ENCODE peak calls at places on chromosomes 1 and 21, in nine cellular contexts. X, F, H, Y, P, E, Q, J and K are unnamed samples.

GRCh38 chr1:228791782-228792181 is 56.5 kb downstream of the RHOU start:
- DNase-seq in E (no peak), H (no peak), J (no peak), Y (no peak), Q (no peak), P (no peak), X (no peak), F (no peak), K (no peak)

GRCh38 chr1:246687002-246687401 is 37.2 kb upstream of the SCCPDH start:
- DNase-seq in X (no peak), Q (no peak), F (no peak), P (no peak), E (no peak), H (no peak), J (no peak), Y (no peak), K (no peak)

GRCh38 chr1:42173961-42174715 is 9.6 kb upstream of the GUCA2A start:
- DNase-seq in Y (no peak), F (no peak), P (no peak), E (no peak), X (no peak), Q (peak; percentile 20), J (no peak), H (no peak), K (peak; percentile 92)

GRCh38 chr1:147897030-147897756 is 5.4 kb upstream of the GJA8 start:
- DNase-seq in Q (no peak), Y (no peak), F (no peak), X (no peak), J (no peak), P (no peak), E (no peak), H (no peak), K (no peak)

GRCh38 chr1:230167419-230167852 is 100.4 kb downstream of the GALNT2 start:
- DNase-seq in X (no peak), Q (peak; percentile 56), H (no peak), J (no peak), E (no peak), Y (no peak), F (peak; percentile 23), P (no peak), K (peak; percentile 77)

GRCh38 chr1:233790662-233791371 is 113.7 kb upstream of the SLC35F3 start:
- DNase-seq in X (no peak), E (peak; percentile 37), J (no peak), H (no peak), Q (peak; percentile 56), Y (peak; percentile 61), P (peak; percentile 38), F (peak; percentile 6), K (peak; percentile 84)

GRCh38 chr1:45679123-45679522 is 7.2 kb downstream of the GPBP1L1 start:
- DNase-seq in X (no peak), P (no peak), J (no peak), Q (peak; percentile 34), F (no peak), Y (no peak), E (no peak), H (no peak), K (peak; percentile 33)

GRCh38 chr1:245881767-245882391 is 625.2 kb downstream of the SMYD3 start:
- DNase-seq in P (no peak), Y (no peak), X (no peak), H (no peak), J (no peak), E (no peak), Q (no peak), F (no peak), K (no peak)

GRCh38 chr1:226737819-226738420 is 1.2 kb downstream of the ITPKB start:
- DNase-seq in F (peak; percentile 48), Q (peak; percentile 51), P (peak; percentile 36), Y (no peak), J (no peak), H (peak; percentile 54), E (peak; percentile 17), X (no peak), K (peak; percentile 38)

GRCh38 chr1:164560076-164560475 is 1.1 kb downstream of the PBX1 start:
- DNase-seq in X (no peak), J (no peak), Y (no peak), E (no peak), Q (peak; percentile 32), F (no peak), P (no peak), H (no peak), K (peak; percentile 44)

GRCh38 chr1:172699111-172699510 is 40.2 kb downstream of the FASLG start:
- DNase-seq in Y (no peak), E (no peak), Q (peak; percentile 73), H (no peak), P (no peak), X (peak; percentile 47), F (peak; percentile 71), J (peak; percentile 30), K (no peak)

GRCh38 chr21:39348040-39348354 is 891 bp downstream of the HMGN1 start:
- DNase-seq in P (no peak), Y (no peak), X (no peak), H (no peak), J (no peak), Q (no peak), E (no peak), F (no peak), K (no peak)

GRCh38 chr1:39633422-39633821 is 6.0 kb downstream of the HEYL start:
- DNase-seq in E (no peak), Q (no peak), X (no peak), Y (no peak), H (no peak), F (no peak), J (no peak), P (no peak), K (no peak)